ENCODE peak calls at places on chromosomes 7 and 10, in eight cellular contexts. K, S, Q, P, Y, V, M and L are unnamed samples.

GRCh38 chr10:59391060-59391459 is 28.7 kb upstream of the FAM13C start:
- DNase-seq in K (no peak), S (no peak), Q (no peak), P (no peak), Y (no peak), V (no peak), M (no peak), L (no peak)

GRCh38 chr7:74332373-74333176 is 43.4 kb downstream of the CLIP2 start:
- DNase-seq in K (no peak), S (no peak), Q (no peak), P (no peak), Y (no peak), V (no peak), M (no peak), L (no peak)

GRCh38 chr7:84446991-84447480 is 252.4 kb upstream of the SEMA3A start:
- DNase-seq in K (no peak), S (no peak), Q (no peak), P (no peak), Y (no peak), V (no peak), M (peak; percentile 17), L (no peak)

GRCh38 chr7:91280180-91280579 is 15.9 kb downstream of the FZD1 start:
- DNase-seq in K (no peak), S (no peak), Q (no peak), P (peak; percentile 49), Y (no peak), V (no peak), M (no peak), L (no peak)

GRCh38 chr7:155001756-155002410 is 1.0 kb downstream of the PAXIP1 start:
- DNase-seq in K (no peak), S (no peak), Q (peak; percentile 6), P (peak; percentile 55), Y (no peak), V (no peak), M (peak; percentile 42), L (no peak)

GRCh38 chr7:150941983-150942590 is 36.0 kb downstream of the KCNH2 start:
- DNase-seq in K (peak; percentile 60), S (no peak), Q (peak; percentile 7), P (peak; percentile 32), Y (no peak), V (peak; percentile 70), M (peak; percentile 44), L (no peak)

GRCh38 chr7:100493476-100494264 is 9.9 kb downstream of the NYAP1 start:
- DNase-seq in K (peak; percentile 67), S (peak; percentile 31), Q (no peak), P (peak; percentile 69), Y (no peak), V (peak; percentile 61), M (peak; percentile 54), L (no peak)

GRCh38 chr10:16441106-16441850 is 4.5 kb downstream of the PTER start:
- DNase-seq in K (no peak), S (peak; percentile 93), Q (peak; percentile 10), P (peak; percentile 22), Y (no peak), V (no peak), M (no peak), L (no peak)

GRCh38 chr7:129363-130221 is 62.8 kb upstream of the FAM20C start:
- DNase-seq in K (no peak), S (peak; percentile 4), Q (peak; percentile 89), P (no peak), Y (no peak), V (no peak), M (no peak), L (no peak)

GRCh38 chr7:16395121-16395520 is 26.2 kb downstream of the CRPPA start:
- DNase-seq in K (no peak), S (no peak), Q (no peak), P (no peak), Y (no peak), V (no peak), M (no peak), L (no peak)

GRCh38 chr7:131753620-131754222 is 197.3 kb upstream of the PODXL start:
- DNase-seq in K (peak; percentile 67), S (no peak), Q (peak; percentile 6), P (no peak), Y (no peak), V (no peak), M (no peak), L (no peak)

GRCh38 chr7:157561523-157561785 is 224.7 kb downstream of the DNAJB6 start:
- DNase-seq in K (no peak), S (no peak), Q (no peak), P (no peak), Y (no peak), V (no peak), M (no peak), L (no peak)

GRCh38 chr10:83952273-83952672 is 187.0 kb upstream of the GHITM start:
- DNase-seq in K (no peak), S (no peak), Q (no peak), P (no peak), Y (no peak), V (peak; percentile 11), M (no peak), L (no peak)

GRCh38 chr7:106175507-106175906 is 63.4 kb upstream of the SYPL1 start:
- DNase-seq in K (no peak), S (no peak), Q (no peak), P (no peak), Y (no peak), V (no peak), M (no peak), L (no peak)

GRCh38 chr10:124003070-124003419 is 90.4 kb downstream of the CHST15 start:
- DNase-seq in K (no peak), S (no peak), Q (no peak), P (no peak), Y (no peak), V (no peak), M (no peak), L (no peak)

GRCh38 chr7:4519819-4520520 is 162.1 kb upstream of the FOXK1 start:
- DNase-seq in K (no peak), S (no peak), Q (no peak), P (no peak), Y (no peak), V (no peak), M (no peak), L (no peak)

GRCh38 chr7:8982338-8982994 is 549.1 kb downstream of the NXPH1 start:
- DNase-seq in K (no peak), S (no peak), Q (no peak), P (no peak), Y (no peak), V (no peak), M (no peak), L (no peak)

GRCh38 chr7:131948434-131949053 is 392.1 kb upstream of the PODXL start:
- DNase-seq in K (no peak), S (no peak), Q (peak; percentile 20), P (no peak), Y (no peak), V (peak; percentile 52), M (no peak), L (no peak)

GRCh38 chr7:4797858-4798705 is 22.7 kb downstream of the AP5Z1 start:
- DNase-seq in K (peak; percentile 83), S (peak; percentile 79), Q (peak; percentile 44), P (peak; percentile 56), Y (peak; percentile 85), V (peak; percentile 42), M (peak; percentile 35), L (peak; percentile 66)

GRCh38 chr10:46540412-46541016 is 15.9 kb downstream of the GPRIN2 start:
- DNase-seq in K (peak; percentile 9), S (no peak), Q (no peak), P (no peak), Y (no peak), V (peak; percentile 15), M (no peak), L (no peak)

GRCh38 chr10:78913219-78914059 is 155.3 kb upstream of the ZMIZ1 start:
- DNase-seq in K (peak; percentile 73), S (no peak), Q (no peak), P (peak; percentile 5), Y (peak; percentile 67), V (peak; percentile 76), M (no peak), L (peak; percentile 13)

GRCh38 chr10:88386204-88386877 is 196.8 kb downstream of the RNLS start:
- DNase-seq in K (no peak), S (no peak), Q (peak; percentile 59), P (peak; percentile 83), Y (no peak), V (no peak), M (no peak), L (no peak)

GRCh38 chr7:40706829-40707228 is 572.0 kb downstream of the SUGCT start:
- DNase-seq in K (no peak), S (no peak), Q (no peak), P (no peak), Y (no peak), V (no peak), M (no peak), L (no peak)

GRCh38 chr10:102540023-102540422 is 36.3 kb downstream of the SUFU start:
- DNase-seq in K (no peak), S (peak; percentile 45), Q (peak; percentile 42), P (peak; percentile 53), Y (no peak), V (no peak), M (no peak), L (no peak)

GRCh38 chr10:72801263-72801868 is 92.2 kb upstream of the OIT3 start:
- DNase-seq in K (no peak), S (no peak), Q (no peak), P (no peak), Y (no peak), V (no peak), M (no peak), L (no peak)

GRCh38 chr10:6175329-6176055 is 27.2 kb upstream of the PFKFB3 start:
- DNase-seq in K (no peak), S (no peak), Q (no peak), P (no peak), Y (no peak), V (no peak), M (no peak), L (no peak)

GRCh38 chr10:31320179-31320597 is 1.2 kb downstream of the ZEB1 start:
- DNase-seq in K (peak; percentile 50), S (peak; percentile 17), Q (peak; percentile 53), P (peak; percentile 84), Y (peak; percentile 21), V (peak; percentile 42), M (peak; percentile 63), L (no peak)

GRCh38 chr10:93085272-93085859 is 11.7 kb downstream of the CYP26A1 start:
- DNase-seq in K (no peak), S (no peak), Q (no peak), P (peak; percentile 55), Y (no peak), V (no peak), M (no peak), L (no peak)